ENCODE peak calls at places on chromosomes 7 and 10, in five cellular contexts. V, D, T, O and J are unnamed samples.

GRCh38 chr10:68992721-68993440 is 4.3 kb downstream of the KIFBP start:
- DNase-seq in V (no peak), D (peak), T (no peak), O (peak), J (no peak)

GRCh38 chr7:148561099-148561498 is 29.5 kb upstream of the C7orf33 start:
- DNase-seq in V (no peak), D (no peak), T (no peak), O (no peak), J (no peak)

GRCh38 chr7:99653754-99654153 is 26.0 kb downstream of the CYP3A5 start:
- DNase-seq in V (no peak), D (no peak), T (no peak), O (no peak), J (no peak)

GRCh38 chr7:121398246-121398645 is 2.1 kb upstream of the FAM3C start:
- DNase-seq in V (peak), D (no peak), T (no peak), O (no peak), J (no peak)

GRCh38 chr7:132100483-132100882 is 475.8 kb downstream of the PLXNA4 start:
- DNase-seq in V (no peak), D (no peak), T (no peak), O (no peak), J (no peak)

GRCh38 chr7:107660381-107661080 is at the start of gene SLC26A4:
- DNase-seq in V (no peak), D (no peak), T (no peak), O (no peak), J (no peak)

GRCh38 chr7:99622596-99622995 is 5.8 kb downstream of the ZSCAN25 start:
- DNase-seq in V (no peak), D (no peak), T (no peak), O (no peak), J (no peak)

GRCh38 chr10:23094786-23095403 is 484 bp upstream of the MSRB2 start:
- DNase-seq in V (no peak), D (peak), T (no peak), O (peak), J (no peak)

GRCh38 chr7:1950623-1951523 is 280.8 kb downstream of the ELFN1 start:
- DNase-seq in V (no peak), D (peak), T (no peak), O (peak), J (peak)

GRCh38 chr7:143936087-143937009 is 1.3 kb downstream of the OR2F2 start:
- DNase-seq in V (no peak), D (peak), T (no peak), O (peak), J (no peak)

GRCh38 chr7:116139007-116139406 is 71.3 kb upstream of the TES start:
- DNase-seq in V (no peak), D (no peak), T (no peak), O (peak), J (no peak)

GRCh38 chr10:79142064-79142491 is 73.3 kb downstream of the ZMIZ1 start:
- DNase-seq in V (no peak), D (peak), T (no peak), O (peak), J (no peak)

GRCh38 chr7:69903410-69903809 is 305.1 kb downstream of the AUTS2 start:
- DNase-seq in V (no peak), D (peak), T (no peak), O (peak), J (no peak)

GRCh38 chr7:8260871-8261707 is 878 bp downstream of the ICA1 start:
- DNase-seq in V (no peak), D (no peak), T (no peak), O (no peak), J (no peak)

GRCh38 chr7:42494199-42494710 is 257.2 kb upstream of the GLI3 start:
- DNase-seq in V (no peak), D (no peak), T (no peak), O (no peak), J (no peak)

GRCh38 chr10:21398549-21399345 is 126.7 kb downstream of the SKIDA1 start:
- DNase-seq in V (no peak), D (peak), T (no peak), O (peak), J (no peak)

GRCh38 chr7:106347229-106347833 is 62.5 kb upstream of the NAMPT start:
- DNase-seq in V (no peak), D (no peak), T (no peak), O (no peak), J (no peak)

GRCh38 chr10:219731-220472 is 84.6 kb downstream of the ZMYND11 start:
- DNase-seq in V (no peak), D (peak), T (no peak), O (no peak), J (no peak)

GRCh38 chr10:88913803-88914202 is 33.8 kb downstream of the STAMBPL1 start:
- DNase-seq in V (no peak), D (no peak), T (no peak), O (no peak), J (no peak)

GRCh38 chr7:157018997-157019591 is 8.6 kb upstream of the MNX1 start:
- DNase-seq in V (no peak), D (no peak), T (peak), O (no peak), J (no peak)

DNA sequence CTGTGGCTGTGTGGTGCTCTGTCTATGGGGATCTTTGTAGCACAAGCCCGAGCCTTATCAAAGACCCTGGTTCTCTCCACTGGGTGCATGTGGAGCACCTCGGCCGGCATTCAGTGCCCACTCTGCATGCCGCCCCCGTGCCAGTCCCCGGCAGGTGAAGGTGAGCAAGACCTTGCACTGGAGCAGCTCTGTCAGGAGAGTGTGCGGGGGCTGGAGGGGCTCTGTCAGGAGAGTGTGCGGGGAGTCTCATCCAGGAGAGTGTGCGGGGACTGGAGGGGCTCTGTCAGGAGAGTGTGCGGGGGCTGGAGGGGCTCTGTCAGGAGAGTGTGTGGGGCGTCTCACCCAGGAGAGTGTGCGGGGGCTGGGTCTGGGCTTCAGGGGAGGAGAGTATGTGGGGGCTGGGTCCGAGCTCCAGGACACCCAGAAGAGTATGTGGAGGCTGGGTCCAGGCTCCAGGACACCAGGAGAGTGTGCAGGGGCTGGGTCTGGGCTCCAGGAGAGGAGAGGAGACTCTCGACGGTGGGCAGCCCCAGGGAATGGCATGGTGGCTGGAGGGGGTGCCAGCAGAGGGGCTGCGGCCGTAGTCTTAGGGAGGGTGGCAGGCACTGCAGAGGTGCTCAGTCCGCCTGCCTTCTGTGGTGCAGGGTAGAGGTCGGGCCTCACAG is 40.8 kb downstream of the INPP5A start:
- DNase-seq in V (no peak), D (no peak), T (no peak), O (no peak), J (no peak)
- TF ChIP-seq CTCF in V (no peak), D (no peak), T (no peak), O (no peak), J (no peak)

GRCh38 chr7:41315764-41316163 is 387.1 kb downstream of the INHBA start:
- DNase-seq in V (no peak), D (no peak), T (peak), O (no peak), J (no peak)
- TF ChIP-seq CTCF in V (peak), D (no peak), T (peak), O (peak), J (no peak)

DNA sequence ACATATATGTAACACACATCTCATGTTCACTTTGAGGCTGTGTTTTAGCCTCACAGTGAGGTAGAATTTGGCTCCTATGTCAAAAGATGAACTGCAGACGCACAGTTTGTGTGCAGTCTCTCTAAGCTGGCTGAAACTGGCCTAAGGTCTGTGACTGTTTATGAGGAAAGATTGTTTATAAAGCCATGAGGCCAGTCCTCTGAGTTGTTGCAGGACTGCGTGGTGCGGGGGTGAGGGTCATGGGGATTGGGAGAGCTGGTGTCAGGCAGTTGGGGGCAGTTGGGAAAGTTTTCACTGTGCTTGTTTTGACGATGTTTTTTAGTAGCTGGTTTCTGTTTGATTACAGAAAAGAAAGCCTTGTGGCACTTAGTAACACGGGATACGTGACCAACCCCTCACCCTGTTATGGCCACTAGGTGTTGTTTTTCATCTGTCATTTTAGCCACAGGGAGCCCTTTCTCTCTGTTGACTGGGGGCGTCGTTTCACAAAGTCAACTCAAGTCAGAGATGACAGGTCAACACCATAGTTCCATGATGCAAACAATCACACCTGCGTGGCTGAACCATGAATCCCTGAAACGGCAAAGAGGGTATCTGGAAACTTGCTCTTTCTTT is 310.9 kb downstream of the CCDC3 start:
- DNase-seq in V (no peak), D (no peak), T (no peak), O (no peak), J (no peak)
- TF ChIP-seq CTCF in V (no peak), D (no peak), T (peak), O (no peak), J (no peak)

GRCh38 chr7:15197359-15197977 is 294.9 kb upstream of the DGKB start:
- DNase-seq in V (no peak), D (no peak), T (no peak), O (peak), J (no peak)

GRCh38 chr7:15199482-15199881 is 296.9 kb upstream of the DGKB start:
- DNase-seq in V (no peak), D (peak), T (no peak), O (peak), J (no peak)
- TF ChIP-seq CTCF in V (peak), D (peak), T (peak), O (peak), J (no peak)

GRCh38 chr7:37920619-37921339 is at the start of gene EPDR1:
- DNase-seq in V (peak), D (peak), T (peak), O (no peak), J (peak)

GRCh38 chr7:37920305-37920618 is 178 bp upstream of the EPDR1 start:
- DNase-seq in V (no peak), D (no peak), T (no peak), O (no peak), J (no peak)

GRCh38 chr7:37916017-37916672 is 472 bp downstream of the SFRP4 start:
- DNase-seq in V (no peak), D (no peak), T (peak), O (no peak), J (no peak)

GRCh38 chr7:37916673-37917660 is at the start of gene SFRP4:
- DNase-seq in V (peak), D (peak), T (peak), O (peak), J (peak)

GRCh38 chr7:37918526-37918925 is 1.9 kb upstream of the SFRP4 start:
- DNase-seq in V (no peak), D (no peak), T (peak), O (no peak), J (no peak)
- TF ChIP-seq CTCF in V (no peak), D (no peak), T (peak), O (peak), J (no peak)

GRCh38 chr10:103612462-103613365 is 119.2 kb downstream of the NEURL1 start:
- DNase-seq in V (no peak), D (peak), T (no peak), O (peak), J (no peak)
- TF ChIP-seq CTCF in V (no peak), D (peak), T (no peak), O (peak), J (no peak)

GRCh38 chr10:87861566-87861952 is 1.8 kb downstream of the KLLN start:
- DNase-seq in V (no peak), D (peak), T (peak), O (peak), J (peak)

GRCh38 chr10:87861034-87861433 is 2.3 kb downstream of the KLLN start:
- DNase-seq in V (no peak), D (no peak), T (no peak), O (no peak), J (no peak)

GRCh38 chr10:87861953-87862643 is 1.2 kb downstream of the KLLN start:
- DNase-seq in V (peak), D (peak), T (peak), O (peak), J (peak)

GRCh38 chr10:87862644-87863101 is 660 bp downstream of the KLLN start:
- DNase-seq in V (no peak), D (no peak), T (no peak), O (no peak), J (no peak)

DNA sequence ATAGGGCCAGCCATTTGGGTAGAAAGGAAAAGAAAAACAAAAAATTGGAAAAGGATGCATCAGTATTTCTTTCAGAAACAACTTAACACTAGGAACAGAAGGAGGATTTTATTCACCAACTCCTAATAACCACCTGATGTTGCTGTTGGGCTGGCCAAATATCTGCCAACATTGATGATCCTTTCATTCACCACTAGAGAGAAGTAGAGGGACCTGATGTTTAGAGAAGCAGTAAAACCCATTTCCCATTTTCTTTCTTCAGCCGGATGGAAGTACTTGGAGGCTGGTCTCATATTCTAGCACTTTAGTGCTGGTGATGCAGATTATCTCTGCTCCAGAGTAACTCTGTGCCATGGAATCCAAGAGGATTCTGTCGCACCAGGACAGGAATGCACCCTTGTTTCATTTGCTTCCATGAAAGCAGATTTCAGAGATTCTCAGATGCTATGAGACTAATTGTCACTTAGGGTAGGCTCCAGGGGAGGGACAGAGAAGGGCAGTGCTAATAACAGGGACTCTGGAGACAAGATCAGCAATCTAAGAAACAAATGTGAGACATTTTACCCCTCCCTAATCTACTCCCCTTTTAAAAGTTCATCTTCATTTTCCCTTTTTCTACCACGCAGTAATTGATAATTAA is 3.1 kb downstream of the KLLN start:
- DNase-seq in V (no peak), D (peak), T (no peak), O (peak), J (no peak)
- TF ChIP-seq CTCF in V (peak), D (peak), T (peak), O (peak), J (peak)

GRCh38 chr10:94677691-94678090 is 5.8 kb upstream of the CYP2C18 start:
- DNase-seq in V (peak), D (no peak), T (peak), O (no peak), J (no peak)
- TF ChIP-seq CTCF in V (no peak), D (no peak), T (peak), O (no peak), J (no peak)